ENCODE peak calls at places on chromosomes 5 and 9, in four cellular contexts. X, I, Z and E are unnamed samples.

GRCh38 chr5:10546186-10546585 is 17.7 kb upstream of the ANKRD33B start:
- DNase-seq in I (no peak), X (no peak), Z (no peak), E (no peak)

GRCh38 chr5:133995341-133995740 is 9.4 kb downstream of the VDAC1 start:
- DNase-seq in Z (no peak), I (no peak), X (no peak), E (no peak)

GRCh38 chr9:116422119-116422979 is 264.8 kb upstream of the TRIM32 start:
- DNase-seq in I (no peak), X (no peak), Z (no peak), E (no peak)

GRCh38 chr5:59021286-59021673 is 438.4 kb downstream of the RAB3C start:
- DNase-seq in I (no peak), X (no peak), Z (no peak), E (no peak)

GRCh38 chr5:60961685-60962084 is 16.7 kb downstream of the NDUFAF2 start:
- DNase-seq in I (no peak), Z (no peak), X (peak), E (no peak)

GRCh38 chr5:87888139-87888538 is 380.5 kb downstream of the TMEM161B start:
- DNase-seq in X (no peak), I (no peak), Z (no peak), E (no peak)

GRCh38 chr5:112915831-112916230 is 6.2 kb downstream of the REEP5 start:
- DNase-seq in I (no peak), X (no peak), Z (no peak), E (no peak)

GRCh38 chr5:122236270-122236669 is 75.8 kb upstream of the SNCAIP start:
- DNase-seq in X (no peak), I (no peak), Z (no peak), E (no peak)

GRCh38 chr5:98880151-98880550 is 48.7 kb downstream of the CHD1 start:
- DNase-seq in I (no peak), Z (no peak), X (no peak), E (no peak)

GRCh38 chr5:142735323-142736246 is 34.6 kb upstream of the ARHGAP26 start:
- DNase-seq in X (no peak), Z (no peak), I (no peak), E (no peak)

GRCh38 chr9:110255064-110255416 is 1.3 kb downstream of the TXN start:
- DNase-seq in Z (peak), I (no peak), X (no peak), E (no peak)

GRCh38 chr9:84271004-84271886 is 69.3 kb downstream of the SLC28A3 start:
- DNase-seq in X (peak), I (peak), Z (no peak), E (no peak)

GRCh38 chr5:68319316-68320093 is 103.9 kb downstream of the PIK3R1 start:
- DNase-seq in X (no peak), Z (no peak), I (no peak), E (no peak)

GRCh38 chr9:68697846-68698245 is 7.2 kb upstream of the PIP5K1B start:
- DNase-seq in I (no peak), Z (no peak), X (no peak), E (no peak)

GRCh38 chr9:33447404-33448158 is at the start of gene AQP3:
- DNase-seq in X (peak), I (no peak), Z (peak), E (peak)

GRCh38 chr5:55187370-55187769 is 14.4 kb upstream of the CDC20B start:
- DNase-seq in X (peak), I (no peak), Z (no peak), E (no peak)

GRCh38 chr9:122808141-122808540 is 8.2 kb downstream of the OR1K1 start:
- DNase-seq in Z (no peak), X (peak), I (no peak), E (no peak)

GRCh38 chr9:117555964-117556629 is 141.2 kb upstream of the ASTN2 start:
- DNase-seq in I (no peak), Z (no peak), X (peak), E (no peak)

GRCh38 chr9:88776717-88777497 is 214.4 kb upstream of the S1PR3 start:
- DNase-seq in X (peak), Z (no peak), I (peak), E (no peak)

GRCh38 chr5:131994533-131995226 is 16.8 kb downstream of the ACSL6 start:
- DNase-seq in X (no peak), Z (no peak), I (no peak), E (no peak)

GRCh38 chr5:127970081-127970480 is 113.5 kb upstream of the SLC12A2 start:
- DNase-seq in I (no peak), X (no peak), Z (no peak), E (no peak)

GRCh38 chr9:107484117-107484723 is 5.3 kb downstream of the KLF4 start:
- DNase-seq in X (peak), Z (no peak), I (peak), E (no peak)

GRCh38 chr9:124423591-124423990 is 8.3 kb upstream of the PSMB7 start:
- DNase-seq in I (no peak), Z (no peak), X (no peak), E (no peak)

GRCh38 chr5:6377582-6378127 is 692 bp downstream of the MED10 start:
- DNase-seq in Z (no peak), I (no peak), X (no peak), E (no peak)

GRCh38 chr5:110025160-110025559 is 335.4 kb downstream of the MAN2A1 start:
- DNase-seq in I (no peak), Z (no peak), X (no peak), E (no peak)

GRCh38 chr5:77080905-77081304 is 6.2 kb downstream of the ZBED3 start:
- DNase-seq in X (no peak), I (no peak), Z (no peak), E (no peak)

GRCh38 chr9:6645153-6646027 is at the start of gene GLDC:
- DNase-seq in X (no peak), I (no peak), Z (peak), E (no peak)